ENCODE peak calls at places on chromosomes 2 and 18, in ten cellular contexts. D, M, Z, Q, P, I, W, Y, F and V are unnamed samples.

GRCh38 chr2:25339121-25339738 is 2.5 kb downstream of the DNMT3A start:
- DNase-seq in D (no peak), M (no peak), Z (no peak), Q (no peak), P (no peak), I (no peak), W (no peak), Y (no peak), F (no peak), V (no peak)

GRCh38 chr2:98145070-98145469 is 58.1 kb downstream of the VWA3B start:
- DNase-seq in D (no peak), M (no peak), Z (no peak), Q (no peak), P (no peak), I (no peak), W (no peak), Y (no peak), F (no peak), V (no peak)

GRCh38 chr2:188870289-188870688 is 103.9 kb upstream of the COL3A1 start:
- DNase-seq in D (no peak), M (no peak), Z (no peak), Q (no peak), P (peak; percentile 81), I (no peak), W (no peak), Y (no peak), F (peak; percentile 86), V (no peak)

GRCh38 chr18:34511879-34512278 is 198.2 kb upstream of the DTNA start:
- DNase-seq in D (no peak), M (no peak), Z (no peak), Q (no peak), P (no peak), I (no peak), W (no peak), Y (no peak), F (no peak), V (no peak)

GRCh38 chr18:72675394-72675793 is 131.3 kb upstream of the CBLN2 start:
- DNase-seq in D (no peak), M (peak; percentile 66), Z (no peak), Q (no peak), P (no peak), I (peak; percentile 43), W (no peak), Y (no peak), F (no peak), V (peak; percentile 67)

GRCh38 chr2:234950730-234951385 is 959 bp upstream of the SH3BP4 start:
- DNase-seq in D (no peak), M (peak; percentile 60), Z (no peak), Q (peak; percentile 47), P (no peak), I (no peak), W (no peak), Y (no peak), F (no peak), V (no peak)

GRCh38 chr2:7730449-7730848 is 813.2 kb downstream of the RNF144A start:
- DNase-seq in D (no peak), M (no peak), Z (no peak), Q (no peak), P (no peak), I (no peak), W (no peak), Y (no peak), F (no peak), V (no peak)

GRCh38 chr2:174145827-174146226 is 102.5 kb downstream of the OLA1 start:
- DNase-seq in D (no peak), M (peak; percentile 69), Z (no peak), Q (peak; percentile 46), P (no peak), I (no peak), W (no peak), Y (peak; percentile 28), F (no peak), V (peak; percentile 47)

GRCh38 chr18:55124078-55124477 is 164.8 kb upstream of the CCDC68 start:
- DNase-seq in D (no peak), M (no peak), Z (no peak), Q (no peak), P (no peak), I (no peak), W (no peak), Y (no peak), F (no peak), V (no peak)

GRCh38 chr2:241545113-241545512 is 13.4 kb upstream of the BOK start:
- DNase-seq in D (no peak), M (no peak), Z (no peak), Q (no peak), P (peak; percentile 70), I (no peak), W (no peak), Y (no peak), F (no peak), V (no peak)

GRCh38 chr2:206158563-206159345 is 490 bp downstream of the NDUFS1 start:
- DNase-seq in D (peak; percentile 9), M (peak; percentile 32), Z (no peak), Q (peak; percentile 22), P (peak; percentile 14), I (no peak), W (no peak), Y (peak; percentile 41), F (no peak), V (no peak)

GRCh38 chr2:43225093-43225787 is 1.2 kb downstream of the ZFP36L2 start:
- DNase-seq in D (peak; percentile 29), M (peak; percentile 60), Z (peak; percentile 42), Q (no peak), P (no peak), I (peak; percentile 78), W (peak; percentile 67), Y (peak; percentile 57), F (no peak), V (peak; percentile 47)

GRCh38 chr2:86143307-86143706 is 37.3 kb downstream of the PTCD3 start:
- DNase-seq in D (no peak), M (no peak), Z (no peak), Q (no peak), P (no peak), I (no peak), W (no peak), Y (no peak), F (no peak), V (no peak)

GRCh38 chr2:26299488-26300092 is 46.4 kb upstream of the SELENOI start:
- DNase-seq in D (no peak), M (peak; percentile 96), Z (no peak), Q (no peak), P (peak; percentile 35), I (peak; percentile 55), W (peak; percentile 55), Y (peak; percentile 70), F (peak; percentile 9), V (no peak)

GRCh38 chr2:8395718-8396117 is 286.1 kb upstream of the ID2 start:
- DNase-seq in D (no peak), M (no peak), Z (no peak), Q (no peak), P (no peak), I (no peak), W (no peak), Y (no peak), F (no peak), V (no peak)